ENCODE peak calls at places on chromosomes 6 and 20, in nine cellular contexts. One of them, this sample, is unnamed.

GRCh38 chr6:102115911-102116310 is 722.4 kb downstream of the GRIK2 start:
- DNase-seq in Panc1: no peak
- DNase-seq in astrocyte of the cerebellum: no peak
- DNase-seq in GM13977: no peak
- DNase-seq in astrocyte of the spinal cord: no peak
- DNase-seq in endothelial cell: no peak
- DNase-seq in brain microvascular endothelial cell: no peak
- DNase-seq in AG04450: no peak
- DNase-seq in GM20000: no peak
- DNase-seq in this sample: no peak

GRCh38 chr6:1645466-1646185 is 35.9 kb downstream of the FOXC1 start:
- DNase-seq in astrocyte of the cerebellum: no peak
- DNase-seq in GM20000: no peak
- DNase-seq in astrocyte of the spinal cord: no peak
- DNase-seq in brain microvascular endothelial cell: no peak
- DNase-seq in endothelial cell: no peak
- DNase-seq in Panc1: no peak
- DNase-seq in GM13977: no peak
- DNase-seq in AG04450: no peak
- DNase-seq in this sample: no peak

GRCh38 chr20:59765599-59766177 is 161.3 kb downstream of the PHACTR3 start:
- DNase-seq in Panc1: no peak
- DNase-seq in endothelial cell: peak
- DNase-seq in AG04450: no peak
- DNase-seq in GM13977: no peak
- DNase-seq in astrocyte of the cerebellum: no peak
- DNase-seq in brain microvascular endothelial cell: no peak
- DNase-seq in GM20000: no peak
- DNase-seq in astrocyte of the spinal cord: no peak
- DNase-seq in this sample: no peak

GRCh38 chr20:62417981-62418708 is 9.2 kb downstream of the RBBP8NL start:
- DNase-seq in brain microvascular endothelial cell: no peak
- DNase-seq in astrocyte of the spinal cord: no peak
- DNase-seq in GM20000: no peak
- DNase-seq in AG04450: no peak
- DNase-seq in endothelial cell: no peak
- DNase-seq in astrocyte of the cerebellum: no peak
- DNase-seq in GM13977: no peak
- DNase-seq in Panc1: no peak
- DNase-seq in this sample: no peak

GRCh38 chr20:49741940-49742339 is 28.3 kb upstream of the B4GALT5 start:
- DNase-seq in brain microvascular endothelial cell: no peak
- DNase-seq in astrocyte of the spinal cord: no peak
- DNase-seq in AG04450: no peak
- DNase-seq in astrocyte of the cerebellum: no peak
- DNase-seq in GM13977: no peak
- DNase-seq in GM20000: no peak
- DNase-seq in Panc1: no peak
- DNase-seq in endothelial cell: no peak
- DNase-seq in this sample: no peak

GRCh38 chr6:97053643-97054411 is 129.3 kb downstream of the KLHL32 start:
- DNase-seq in astrocyte of the spinal cord: peak
- DNase-seq in astrocyte of the cerebellum: peak
- DNase-seq in brain microvascular endothelial cell: no peak
- DNase-seq in GM13977: no peak
- DNase-seq in endothelial cell: no peak
- DNase-seq in AG04450: no peak
- DNase-seq in Panc1: no peak
- DNase-seq in GM20000: no peak
- DNase-seq in this sample: no peak

GRCh38 chr6:69835414-69836179 is 30.8 kb upstream of the COL19A1 start:
- DNase-seq in astrocyte of the spinal cord: peak
- DNase-seq in endothelial cell: peak
- DNase-seq in AG04450: peak
- DNase-seq in Panc1: peak
- DNase-seq in astrocyte of the cerebellum: peak
- DNase-seq in GM20000: peak
- DNase-seq in GM13977: peak
- DNase-seq in brain microvascular endothelial cell: peak
- DNase-seq in this sample: peak

GRCh38 chr20:43528258-43528875 is 20.9 kb downstream of the L3MBTL1 start:
- DNase-seq in GM13977: no peak
- DNase-seq in astrocyte of the cerebellum: no peak
- DNase-seq in GM20000: no peak
- DNase-seq in brain microvascular endothelial cell: no peak
- DNase-seq in astrocyte of the spinal cord: no peak
- DNase-seq in Panc1: no peak
- DNase-seq in AG04450: no peak
- DNase-seq in endothelial cell: no peak
- DNase-seq in this sample: no peak

GRCh38 chr20:21714297-21715192 is 9.1 kb downstream of the PAX1 start:
- DNase-seq in astrocyte of the spinal cord: no peak
- DNase-seq in endothelial cell: no peak
- DNase-seq in Panc1: no peak
- DNase-seq in AG04450: no peak
- DNase-seq in GM13977: no peak
- DNase-seq in brain microvascular endothelial cell: no peak
- DNase-seq in GM20000: no peak
- DNase-seq in astrocyte of the cerebellum: no peak
- DNase-seq in this sample: no peak

GRCh38 chr6:6843777-6844176 is 255.3 kb downstream of the LY86 start:
- DNase-seq in astrocyte of the cerebellum: no peak
- DNase-seq in endothelial cell: no peak
- DNase-seq in GM20000: no peak
- DNase-seq in brain microvascular endothelial cell: no peak
- DNase-seq in Panc1: no peak
- DNase-seq in GM13977: no peak
- DNase-seq in AG04450: no peak
- DNase-seq in astrocyte of the spinal cord: no peak
- DNase-seq in this sample: no peak

GRCh38 chr6:166939276-166939816 is 17.0 kb downstream of the RNASET2 start:
- DNase-seq in astrocyte of the cerebellum: no peak
- DNase-seq in endothelial cell: no peak
- DNase-seq in Panc1: no peak
- DNase-seq in GM20000: no peak
- DNase-seq in GM13977: no peak
- DNase-seq in brain microvascular endothelial cell: no peak
- DNase-seq in AG04450: no peak
- DNase-seq in astrocyte of the spinal cord: no peak
- DNase-seq in this sample: no peak

GRCh38 chr6:162998777-162999176 is 271.0 kb downstream of the PACRG start:
- DNase-seq in AG04450: no peak
- DNase-seq in GM20000: no peak
- DNase-seq in astrocyte of the spinal cord: no peak
- DNase-seq in astrocyte of the cerebellum: no peak
- DNase-seq in endothelial cell: no peak
- DNase-seq in brain microvascular endothelial cell: no peak
- DNase-seq in GM13977: no peak
- DNase-seq in Panc1: no peak
- DNase-seq in this sample: no peak

GRCh38 chr6:169038691-169039090 is 215.0 kb downstream of the THBS2 start:
- DNase-seq in GM13977: no peak
- DNase-seq in brain microvascular endothelial cell: no peak
- DNase-seq in Panc1: no peak
- DNase-seq in astrocyte of the cerebellum: no peak
- DNase-seq in GM20000: no peak
- DNase-seq in astrocyte of the spinal cord: no peak
- DNase-seq in endothelial cell: no peak
- DNase-seq in AG04450: no peak
- DNase-seq in this sample: no peak

GRCh38 chr6:133774356-133774755 is 114.6 kb upstream of the TCF21 start:
- DNase-seq in brain microvascular endothelial cell: peak
- DNase-seq in AG04450: no peak
- DNase-seq in astrocyte of the cerebellum: no peak
- DNase-seq in astrocyte of the spinal cord: peak
- DNase-seq in endothelial cell: no peak
- DNase-seq in Panc1: no peak
- DNase-seq in GM20000: no peak
- DNase-seq in GM13977: no peak
- DNase-seq in this sample: no peak

GRCh38 chr6:71488186-71488585 is 199.6 kb downstream of the OGFRL1 start:
- DNase-seq in Panc1: no peak
- DNase-seq in GM20000: no peak
- DNase-seq in astrocyte of the spinal cord: no peak
- DNase-seq in AG04450: no peak
- DNase-seq in endothelial cell: no peak
- DNase-seq in GM13977: no peak
- DNase-seq in brain microvascular endothelial cell: no peak
- DNase-seq in astrocyte of the cerebellum: no peak
- DNase-seq in this sample: no peak

GRCh38 chr6:43724354-43724753 is 36.8 kb upstream of the MRPS18A start:
- DNase-seq in AG04450: no peak
- DNase-seq in astrocyte of the cerebellum: no peak
- DNase-seq in GM13977: no peak
- DNase-seq in astrocyte of the spinal cord: no peak
- DNase-seq in Panc1: no peak
- DNase-seq in endothelial cell: no peak
- DNase-seq in brain microvascular endothelial cell: no peak
- DNase-seq in GM20000: no peak
- DNase-seq in this sample: no peak

GRCh38 chr6:6599468-6599873 is 11.0 kb downstream of the LY86 start:
- DNase-seq in astrocyte of the cerebellum: no peak
- DNase-seq in astrocyte of the spinal cord: no peak
- DNase-seq in Panc1: no peak
- DNase-seq in endothelial cell: no peak
- DNase-seq in AG04450: no peak
- DNase-seq in brain microvascular endothelial cell: no peak
- DNase-seq in GM20000: no peak
- DNase-seq in GM13977: no peak
- DNase-seq in this sample: no peak

GRCh38 chr20:4791121-4791520 is 69.4 kb downstream of the PRND start:
- DNase-seq in GM13977: no peak
- DNase-seq in Panc1: no peak
- DNase-seq in astrocyte of the spinal cord: no peak
- DNase-seq in GM20000: no peak
- DNase-seq in AG04450: no peak
- DNase-seq in astrocyte of the cerebellum: no peak
- DNase-seq in endothelial cell: no peak
- DNase-seq in brain microvascular endothelial cell: no peak
- DNase-seq in this sample: no peak

GRCh38 chr6:8705435-8706020 is 270.2 kb upstream of the SLC35B3 start:
- DNase-seq in GM13977: no peak
- DNase-seq in endothelial cell: no peak
- DNase-seq in GM20000: no peak
- DNase-seq in astrocyte of the cerebellum: no peak
- DNase-seq in astrocyte of the spinal cord: no peak
- DNase-seq in Panc1: no peak
- DNase-seq in brain microvascular endothelial cell: no peak
- DNase-seq in AG04450: no peak
- DNase-seq in this sample: no peak

DNA sequence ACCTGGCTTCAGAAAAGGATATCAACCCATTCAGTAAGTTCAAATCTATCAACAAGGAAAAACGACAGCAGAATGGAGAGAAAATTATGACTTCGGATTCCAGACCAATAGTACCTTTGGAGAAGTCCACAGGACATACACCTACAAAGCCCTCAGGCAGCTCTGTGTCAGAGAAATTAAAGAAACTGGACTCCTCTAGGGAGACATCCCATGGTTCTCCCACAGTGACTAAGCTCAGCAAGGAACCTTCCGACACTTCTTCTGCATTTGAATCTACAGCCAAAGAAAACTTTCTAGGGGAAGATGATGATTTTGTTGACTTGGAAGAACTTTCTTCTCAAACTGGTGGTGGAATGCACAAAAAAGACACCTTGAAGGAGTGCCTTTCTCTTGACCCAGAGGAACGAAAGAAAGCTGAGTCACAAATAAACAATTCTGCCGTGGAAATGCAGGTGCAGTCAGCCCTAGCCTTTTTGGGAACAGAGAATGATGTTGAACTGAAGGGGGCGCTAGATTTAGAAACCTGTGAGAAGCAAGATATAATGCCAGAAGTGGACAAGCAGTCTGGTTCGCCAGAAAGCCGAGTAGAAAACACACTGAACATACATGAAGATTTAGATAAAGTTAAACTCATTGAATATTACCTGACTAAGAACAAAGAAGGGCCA is 67.4 kb upstream of the HINT3 start:
- DNase-seq in astrocyte of the spinal cord: peak
- DNase-seq in GM20000: peak
- DNase-seq in GM13977: peak
- DNase-seq in brain microvascular endothelial cell: peak
- DNase-seq in AG04450: no peak
- DNase-seq in endothelial cell: peak
- DNase-seq in astrocyte of the cerebellum: no peak
- DNase-seq in Panc1: no peak
- DNase-seq in this sample: peak
- TF ChIP-seq CTCF in astrocyte of the spinal cord: peak
- TF ChIP-seq CTCF in GM20000: peak
- TF ChIP-seq CTCF in GM13977: peak
- TF ChIP-seq CTCF in brain microvascular endothelial cell: peak
- TF ChIP-seq CTCF in AG04450: peak
- TF ChIP-seq CTCF in endothelial cell: peak
- TF ChIP-seq CTCF in astrocyte of the cerebellum: peak
- TF ChIP-seq CTCF in Panc1: peak
- TF ChIP-seq CTCF in this sample: peak

GRCh38 chr6:106728296-106728870 is 99.0 kb downstream of the QRSL1 start:
- DNase-seq in GM20000: no peak
- DNase-seq in astrocyte of the cerebellum: no peak
- DNase-seq in brain microvascular endothelial cell: no peak
- DNase-seq in GM13977: no peak
- DNase-seq in astrocyte of the spinal cord: no peak
- DNase-seq in Panc1: no peak
- DNase-seq in endothelial cell: no peak
- DNase-seq in AG04450: no peak
- DNase-seq in this sample: no peak
- TF ChIP-seq CTCF in GM20000: no peak
- TF ChIP-seq CTCF in astrocyte of the cerebellum: no peak
- TF ChIP-seq CTCF in brain microvascular endothelial cell: no peak
- TF ChIP-seq CTCF in GM13977: no peak
- TF ChIP-seq CTCF in astrocyte of the spinal cord: no peak
- TF ChIP-seq CTCF in Panc1: no peak
- TF ChIP-seq CTCF in endothelial cell: no peak
- TF ChIP-seq CTCF in AG04450: no peak
- TF ChIP-seq CTCF in this sample: no peak

GRCh38 chr6:17086469-17086868 is 15.4 kb upstream of the STMND1 start:
- DNase-seq in GM20000: peak
- DNase-seq in astrocyte of the spinal cord: peak
- DNase-seq in endothelial cell: peak
- DNase-seq in GM13977: peak
- DNase-seq in astrocyte of the cerebellum: peak
- DNase-seq in AG04450: peak
- DNase-seq in brain microvascular endothelial cell: peak
- DNase-seq in Panc1: peak
- DNase-seq in this sample: peak
- TF ChIP-seq CTCF in GM20000: peak
- TF ChIP-seq CTCF in astrocyte of the spinal cord: peak
- TF ChIP-seq CTCF in endothelial cell: peak
- TF ChIP-seq CTCF in GM13977: peak
- TF ChIP-seq CTCF in astrocyte of the cerebellum: peak
- TF ChIP-seq CTCF in AG04450: peak
- TF ChIP-seq CTCF in brain microvascular endothelial cell: peak
- TF ChIP-seq CTCF in Panc1: peak
- TF ChIP-seq CTCF in this sample: peak

DNA sequence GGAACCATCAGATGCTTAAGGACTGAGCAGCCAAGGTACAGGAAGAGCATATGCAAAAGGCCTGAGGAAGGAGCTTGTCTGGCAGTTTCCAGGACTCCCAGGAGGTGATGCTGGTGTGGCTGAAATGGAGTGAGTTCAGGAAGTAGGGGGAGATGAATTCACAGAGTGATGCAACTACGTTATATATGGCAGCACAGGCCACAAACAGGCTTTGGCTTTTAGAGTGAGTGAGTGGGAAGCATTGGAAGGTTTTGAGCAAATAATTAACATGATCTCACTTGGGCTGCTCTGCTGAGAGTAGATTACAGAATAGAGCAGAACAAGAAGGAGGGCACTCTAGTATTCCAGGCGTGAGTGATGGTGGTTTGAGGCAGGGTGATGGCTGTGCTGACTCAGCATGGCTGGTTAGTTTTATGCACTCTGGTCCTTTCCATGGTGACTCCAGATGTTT is 6.5 kb downstream of the BTN2A2 start:
- DNase-seq in astrocyte of the spinal cord: no peak
- DNase-seq in Panc1: no peak
- DNase-seq in GM13977: no peak
- DNase-seq in brain microvascular endothelial cell: no peak
- DNase-seq in AG04450: no peak
- DNase-seq in endothelial cell: no peak
- DNase-seq in GM20000: no peak
- DNase-seq in astrocyte of the cerebellum: no peak
- DNase-seq in this sample: no peak
- TF ChIP-seq CTCF in astrocyte of the spinal cord: no peak
- TF ChIP-seq CTCF in Panc1: no peak
- TF ChIP-seq CTCF in GM13977: peak
- TF ChIP-seq CTCF in brain microvascular endothelial cell: peak
- TF ChIP-seq CTCF in AG04450: no peak
- TF ChIP-seq CTCF in endothelial cell: no peak
- TF ChIP-seq CTCF in GM20000: no peak
- TF ChIP-seq CTCF in astrocyte of the cerebellum: no peak
- TF ChIP-seq CTCF in this sample: no peak

This sample was measured in GM10248.